ENCODE peak calls at places on chromosomes 3 and 15, in six cellular contexts. R, Z, G, N, U and H are unnamed samples.

GRCh38 chr3:126132751-126133511 is 47.5 kb downstream of the ALDH1L1 start:
- DNase-seq in R (no peak), Z (peak), G (peak), N (no peak), U (no peak), H (no peak)

GRCh38 chr3:141274411-141275031 is 42.9 kb downstream of the PXYLP1 start:
- DNase-seq in R (no peak), Z (no peak), G (no peak), N (no peak), U (no peak), H (no peak)

GRCh38 chr15:77667835-77668234 is 35.1 kb upstream of the LINGO1 start:
- DNase-seq in R (no peak), Z (no peak), G (no peak), N (no peak), U (no peak), H (no peak)

GRCh38 chr3:117486709-117487394 is 777.3 kb downstream of the TUSC7 start:
- DNase-seq in R (no peak), Z (no peak), G (no peak), N (no peak), U (peak), H (no peak)

GRCh38 chr15:64156652-64157331 is 5.3 kb downstream of the SNX22 start:
- DNase-seq in R (no peak), Z (no peak), G (no peak), N (no peak), U (no peak), H (no peak)

GRCh38 chr15:50261979-50262378 is 3.5 kb downstream of the HDC start:
- DNase-seq in R (no peak), Z (no peak), G (no peak), N (no peak), U (no peak), H (no peak)

GRCh38 chr15:26134812-26135211 is 271.7 kb upstream of the ATP10A start:
- DNase-seq in R (no peak), Z (no peak), G (no peak), N (no peak), U (no peak), H (no peak)

GRCh38 chr3:141231923-141232861 is 567 bp downstream of the PXYLP1 start:
- DNase-seq in R (no peak), Z (peak), G (no peak), N (peak), U (no peak), H (peak)

GRCh38 chr3:132789959-132790358 is 67.8 kb upstream of the NPHP3 start:
- DNase-seq in R (no peak), Z (no peak), G (no peak), N (no peak), U (no peak), H (no peak)

GRCh38 chr3:129120254-129121004 is 1.2 kb downstream of the RAB43 start:
- DNase-seq in R (peak), Z (peak), G (peak), N (peak), U (peak), H (peak)